ENCODE peak calls at places on chromosomes 5 and 9, in eight cellular contexts. Y is nucleus accumbens; D is CD4-positive, CD25-positive, alpha-beta regulatory T cell; R is activated gamma-delta T cell treated with Interleukin-2 at 50 U/mL for 16 hours; L is stimulated activated CD4-positive, alpha-beta T cell treated with anti-CD3 and anti-CD28 coated beads, Interleukin-1b, Interleukin-23, amount 100 ng/mL, for 24 hours; U is amniotic stem cell; M is mammary epithelial cell; G is iPS-NIHi11. N is an unnamed sample.

GRCh38 chr9:130311774-130312140 is 46.2 kb downstream of the HMCN2 start:
- DNase-seq in R (no peak), U (no peak), D (no peak), Y (no peak), G (no peak), L (no peak), M (no peak), N (no peak)

GRCh38 chr5:172093965-172094364 is 87.5 kb upstream of the FBXW11 start:
- DNase-seq in L (no peak), R (no peak), U (no peak), Y (no peak), D (no peak), G (no peak), M (no peak), N (no peak)

GRCh38 chr9:72807765-72808445 is 144.9 kb downstream of the ALDH1A1 start:
- DNase-seq in M (peak), R (no peak), U (no peak), G (peak), Y (no peak), D (no peak), L (no peak), N (no peak)

GRCh38 chr5:150261231-150261630 is 28.3 kb downstream of the CAMK2A start:
- DNase-seq in U (no peak), R (no peak), L (no peak), D (no peak), G (no peak), M (no peak), Y (no peak), N (no peak)

GRCh38 chr9:134992755-134993124 is 75.0 kb upstream of the FCN1 start:
- DNase-seq in L (no peak), R (no peak), U (no peak), M (no peak), Y (no peak), D (no peak), G (no peak), N (no peak)

GRCh38 chr9:135246248-135247173 is 159.0 kb downstream of the OLFM1 start:
- DNase-seq in U (no peak), M (no peak), R (no peak), L (no peak), G (no peak), Y (no peak), D (no peak), N (no peak)

GRCh38 chr5:35089688-35090314 is 42.1 kb upstream of the AGXT2 start:
- DNase-seq in Y (peak), U (peak), M (peak), L (peak), G (peak), D (peak), R (peak), N (peak)

GRCh38 chr9:95143591-95144561 is 173.6 kb downstream of the FANCC start:
- DNase-seq in L (no peak), R (no peak), U (no peak), G (no peak), Y (no peak), D (no peak), M (no peak), N (no peak)

GRCh38 chr5:68565427-68565826 is 349.9 kb downstream of the PIK3R1 start:
- DNase-seq in G (no peak), D (no peak), R (no peak), L (no peak), M (no peak), Y (no peak), U (no peak), N (no peak)

GRCh38 chr5:139126711-139127111 is 71.5 kb downstream of the SIL1 start:
- DNase-seq in L (no peak), R (no peak), M (no peak), G (no peak), D (no peak), U (no peak), Y (no peak), N (no peak)

GRCh38 chr5:74575741-74576538 is 64.6 kb downstream of the ENC1 start:
- DNase-seq in M (peak), R (no peak), U (no peak), Y (no peak), L (no peak), D (peak), G (no peak), N (no peak)

GRCh38 chr5:102875672-102876071 is 120.6 kb downstream of the PAM start:
- DNase-seq in R (no peak), G (no peak), M (no peak), L (no peak), Y (no peak), U (no peak), D (no peak), N (no peak)

GRCh38 chr9:126514037-126514821 is 99.5 kb upstream of the LMX1B start:
- DNase-seq in G (peak), D (peak), M (peak), U (peak), Y (no peak), L (peak), R (peak), N (peak)

GRCh38 chr5:5456858-5457257 is 34.4 kb downstream of the ICE1 start:
- DNase-seq in G (no peak), L (no peak), D (no peak), M (peak), R (no peak), Y (no peak), U (no peak), N (no peak)

GRCh38 chr9:122402403-122403268 is 31.8 kb downstream of the PTGS1 start:
- DNase-seq in R (no peak), M (peak), U (peak), D (peak), G (no peak), L (peak), Y (no peak), N (no peak)

GRCh38 chr9:14993061-14993800 is 83.0 kb upstream of the FREM1 start:
- DNase-seq in Y (peak), L (peak), U (peak), R (peak), M (peak), D (peak), G (peak), N (peak)

GRCh38 chr9:17837931-17838330 is 259.1 kb downstream of the SH3GL2 start:
- DNase-seq in L (no peak), D (no peak), M (no peak), U (no peak), R (no peak), G (no peak), Y (no peak), N (no peak)

GRCh38 chr5:135501965-135502364 is 33.8 kb downstream of the NEUROG1 start:
- DNase-seq in G (no peak), U (no peak), M (no peak), Y (no peak), L (no peak), R (no peak), D (no peak), N (no peak)

GRCh38 chr5:127612441-127613141 is 36.3 kb upstream of the CTXN3 start:
- DNase-seq in M (peak), U (no peak), L (no peak), Y (no peak), D (no peak), G (no peak), R (no peak), N (no peak)

GRCh38 chr5:161975350-161975749 is 92.2 kb upstream of the GABRG2 start:
- DNase-seq in U (no peak), M (no peak), G (no peak), L (no peak), R (no peak), Y (no peak), D (no peak), N (no peak)

GRCh38 chr5:53994148-53994547 is 316.2 kb downstream of the ARL15 start:
- DNase-seq in R (no peak), M (peak), Y (no peak), G (no peak), L (no peak), D (no peak), U (peak), N (no peak)

GRCh38 chr5:134175874-134176522 is 752 bp downstream of the SKP1 start:
- DNase-seq in D (peak), Y (no peak), R (no peak), M (peak), G (peak), L (no peak), U (peak), N (no peak)

GRCh38 chr9:100020121-100020780 is 78.5 kb downstream of the ERP44 start:
- DNase-seq in U (no peak), G (no peak), M (no peak), D (no peak), Y (no peak), L (no peak), R (no peak), N (no peak)

GRCh38 chr5:113042491-113043243 is 66.1 kb downstream of the DCP2 start:
- DNase-seq in M (no peak), U (no peak), L (no peak), R (no peak), G (no peak), D (no peak), Y (no peak), N (no peak)

GRCh38 chr5:123874600-123875201 is 362.7 kb downstream of the CSNK1G3 start:
- DNase-seq in Y (peak), L (no peak), U (no peak), M (no peak), G (no peak), D (no peak), R (no peak), N (no peak)

GRCh38 chr9:35726876-35727438 is 5.0 kb downstream of the TLN1 start:
- DNase-seq in U (no peak), Y (no peak), D (peak), R (peak), L (no peak), G (no peak), M (peak), N (no peak)

GRCh38 chr5:178531786-178532185 is 58.4 kb downstream of the COL23A1 start:
- DNase-seq in M (no peak), L (no peak), R (no peak), U (no peak), Y (no peak), G (no peak), D (no peak), N (no peak)